ENCODE peak calls at places on chromosomes 1 and 21, in seven cellular contexts. Q is uterus, B is ovary, C is H54, N is NB4, G is esophagus squamous epithelium, M is thyroid gland. T is an unnamed sample.

GRCh38 chr21:45981641-45982255 is at the start of gene COL6A1:
- DNase-seq in Q (peak), B (peak), C (peak), N (peak), G (no peak), M (peak), T (peak)

GRCh38 chr1:16153999-16154673 is 1.7 kb downstream of the EPHA2 start:
- DNase-seq in Q (no peak), B (no peak), C (no peak), N (no peak), G (no peak), M (no peak), T (no peak)

GRCh38 chr1:47510282-47510811 is 72.5 kb downstream of the FOXD2 start:
- DNase-seq in Q (no peak), B (no peak), C (no peak), N (no peak), G (no peak), M (no peak), T (no peak)

GRCh38 chr1:2829846-2830615 is 28.5 kb upstream of the TTC34 start:
- DNase-seq in Q (no peak), B (no peak), C (no peak), N (no peak), G (no peak), M (no peak), T (no peak)

GRCh38 chr1:15031251-15031930 is 122.2 kb upstream of the TMEM51 start:
- DNase-seq in Q (no peak), B (no peak), C (no peak), N (no peak), G (no peak), M (no peak), T (no peak)

GRCh38 chr21:42681296-42682206 is 28.1 kb downstream of the PDE9A start:
- DNase-seq in Q (no peak), B (no peak), C (no peak), N (peak), G (no peak), M (no peak), T (no peak)

GRCh38 chr21:34771512-34772028 is 102.8 kb downstream of the CLIC6 start:
- DNase-seq in Q (no peak), B (no peak), C (no peak), N (peak), G (no peak), M (no peak), T (no peak)

GRCh38 chr1:85569122-85569521 is 11.4 kb upstream of the CCN1 start:
- DNase-seq in Q (no peak), B (no peak), C (no peak), N (no peak), G (no peak), M (no peak), T (no peak)

GRCh38 chr1:187985145-187985896 is 1156.6 kb downstream of the PLA2G4A start:
- DNase-seq in Q (no peak), B (no peak), C (no peak), N (no peak), G (no peak), M (no peak), T (no peak)

GRCh38 chr1:31788138-31788824 is 24.1 kb upstream of the ADGRB2 start:
- DNase-seq in Q (peak), B (peak), C (peak), N (peak), G (peak), M (peak), T (peak)

GRCh38 chr1:147834810-147835209 is 67.8 kb upstream of the GJA8 start:
- DNase-seq in Q (no peak), B (no peak), C (no peak), N (no peak), G (no peak), M (no peak), T (no peak)

GRCh38 chr21:37563641-37564340 is 197.2 kb downstream of the DYRK1A start:
- DNase-seq in Q (peak), B (peak), C (peak), N (peak), G (peak), M (peak), T (peak)
- TF ChIP-seq POLR2A in Q (peak), B (peak), C (peak), N (peak), G (peak), M (no peak), T (peak)

GRCh38 chr1:164560504-164560903 is 1.5 kb downstream of the PBX1 start:
- DNase-seq in Q (no peak), B (no peak), C (no peak), N (no peak), G (no peak), M (no peak), T (no peak)

GRCh38 chr1:164557270-164557669 is 1.7 kb upstream of the PBX1 start:
- DNase-seq in Q (no peak), B (no peak), C (no peak), N (no peak), G (no peak), M (peak), T (no peak)

GRCh38 chr1:164560076-164560475 is 1.1 kb downstream of the PBX1 start:
- DNase-seq in Q (no peak), B (no peak), C (no peak), N (no peak), G (no peak), M (peak), T (no peak)

GRCh38 chr1:164559342-164560070 is 522 bp downstream of the PBX1 start:
- DNase-seq in Q (peak), B (peak), C (no peak), N (no peak), G (no peak), M (peak), T (no peak)

DNA sequence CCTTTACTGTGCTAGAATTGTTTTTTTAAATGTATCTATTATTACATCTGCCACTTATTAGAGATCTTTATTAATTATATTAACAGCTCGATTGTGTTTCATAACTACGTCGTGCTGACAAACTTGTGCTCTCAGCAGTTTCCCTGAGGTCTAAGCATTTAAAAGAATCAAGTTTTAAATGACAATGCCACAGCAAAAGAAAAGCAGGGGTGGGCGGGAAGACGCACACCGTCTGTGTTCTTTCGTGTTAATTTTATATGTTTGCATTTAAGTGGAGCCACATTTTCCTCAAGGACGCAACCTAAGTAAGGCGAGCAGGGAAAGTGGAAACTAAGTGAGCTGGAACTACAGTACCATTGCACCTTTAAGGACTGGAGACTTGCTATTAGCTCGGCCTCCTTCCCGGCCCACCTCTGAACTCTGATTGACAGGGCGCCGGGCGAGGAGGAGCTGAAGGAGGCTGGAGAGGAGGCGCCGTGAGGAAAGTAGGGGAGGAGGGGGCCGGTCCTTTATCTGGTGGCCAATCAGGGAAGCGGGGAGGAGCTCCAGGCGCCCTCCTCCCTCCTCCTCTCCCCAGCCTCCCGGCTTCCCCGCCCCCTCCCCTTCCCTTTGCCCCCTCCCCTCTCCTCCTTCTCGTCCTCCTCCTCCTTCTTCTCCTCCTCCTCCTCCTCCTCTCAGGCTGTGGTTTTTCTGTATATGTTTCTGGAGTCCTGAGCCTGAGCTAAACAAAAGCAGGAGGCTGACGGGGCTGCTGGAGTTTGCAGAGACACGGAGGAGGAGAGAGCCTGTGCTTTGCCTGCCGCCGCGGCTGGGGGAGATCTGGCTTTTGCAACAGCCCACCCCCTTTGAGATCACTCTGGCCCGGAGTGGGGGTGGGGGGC is at the start of gene PBX1:
- DNase-seq in Q (peak), B (peak), C (peak), N (peak), G (peak), M (peak), T (peak)
- TF ChIP-seq POLR2A in Q (peak), B (peak), C (peak), N (no peak), G (peak), M (peak), T (peak)

DNA sequence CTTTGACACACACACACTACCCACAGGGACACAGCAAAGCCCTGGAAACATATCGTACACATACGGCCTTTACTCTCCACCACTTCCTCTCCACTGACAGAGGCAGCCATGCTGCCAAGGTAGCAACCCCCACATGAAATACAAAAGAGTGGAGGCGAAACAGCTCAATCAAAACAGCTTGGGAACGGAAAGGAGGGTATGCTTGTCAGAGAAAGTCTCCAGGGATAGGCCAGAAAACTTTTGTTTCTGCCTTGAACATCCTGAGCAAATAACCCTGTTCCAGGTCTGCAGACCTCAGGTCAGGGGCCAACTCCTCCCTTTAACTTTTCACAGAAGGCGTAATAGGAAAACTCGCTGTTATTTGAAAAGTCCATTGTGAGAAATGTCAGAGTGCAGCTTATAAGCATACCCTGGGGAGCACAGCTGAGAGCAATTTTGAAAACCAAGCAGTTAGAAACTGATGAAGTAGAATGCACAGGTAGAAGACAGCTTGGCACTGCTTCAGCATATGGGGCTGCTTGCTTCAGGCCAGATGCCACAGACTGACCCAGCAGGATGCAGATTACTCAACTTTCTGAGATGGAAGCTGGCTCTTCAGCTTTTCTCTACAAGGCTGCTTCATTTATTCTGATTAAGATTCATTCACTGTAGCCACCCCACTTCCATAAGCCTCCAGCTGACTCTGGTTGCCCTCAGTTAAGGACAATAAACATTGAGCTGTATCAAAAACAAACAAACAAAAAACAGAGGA is 18.0 kb downstream of the KIAA0319L start:
- DNase-seq in Q (no peak), B (no peak), C (no peak), N (peak), G (no peak), M (peak), T (no peak)
- TF ChIP-seq POLR2A in Q (no peak), B (no peak), C (no peak), N (no peak), G (no peak), M (no peak), T (no peak)

DNA sequence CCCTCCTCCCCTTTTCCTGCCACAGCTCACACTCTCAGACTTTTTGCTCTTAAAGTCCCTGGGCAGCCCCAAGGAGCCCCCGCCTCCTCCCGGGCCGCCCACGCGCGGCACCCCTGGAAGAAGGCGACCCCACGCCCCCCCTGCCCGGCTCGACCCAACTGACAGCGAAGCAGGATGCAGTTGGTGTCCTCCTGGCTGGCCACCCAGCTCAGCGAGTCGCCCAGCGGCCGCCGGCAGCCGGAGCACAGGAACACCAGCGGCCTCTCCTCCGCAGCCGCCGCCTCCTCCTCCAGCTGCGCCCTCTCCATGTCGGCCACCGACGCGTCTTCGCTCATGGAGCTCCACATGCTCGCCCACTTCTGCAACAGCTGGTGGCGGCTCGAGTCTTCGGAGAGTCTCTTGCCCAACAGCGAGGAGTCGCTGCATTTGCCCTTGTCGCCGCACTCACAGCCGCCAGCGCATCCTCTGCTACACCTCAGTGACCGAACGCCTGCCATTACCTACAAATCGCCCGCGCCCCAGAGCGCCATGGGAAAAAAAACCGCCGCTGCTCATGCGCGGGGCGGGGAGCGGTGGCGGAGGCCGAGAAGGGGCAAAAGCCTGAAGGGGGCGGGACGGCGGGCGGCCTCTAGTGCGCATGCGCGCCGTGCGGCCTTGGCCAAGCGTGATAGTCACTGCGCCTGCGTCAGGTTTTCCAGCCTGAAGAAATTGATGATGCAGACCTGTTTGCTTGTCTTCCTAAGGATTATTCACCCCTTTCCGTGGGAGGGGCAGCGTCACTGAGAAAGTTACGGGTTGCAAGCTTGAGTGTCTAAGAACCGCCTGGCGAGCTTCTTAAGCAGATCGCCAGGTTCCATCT is at the start of gene MIS18A:
- DNase-seq in Q (peak), B (peak), C (peak), N (peak), G (peak), M (peak), T (peak)
- TF ChIP-seq POLR2A in Q (peak), B (peak), C (peak), N (peak), G (peak), M (no peak), T (no peak)

GRCh38 chr1:23558140-23558871 is 995 bp downstream of the ID3 start:
- DNase-seq in Q (peak), B (peak), C (no peak), N (peak), G (no peak), M (peak), T (no peak)
- TF ChIP-seq POLR2A in Q (no peak), B (no peak), C (peak), N (no peak), G (no peak), M (peak), T (no peak)

T was measured in breast epithelium.